ENCODE peak calls at places on chromosomes 1 and 21, in ten cellular contexts. Q, K, X, M, J, L, C, P, U and S are unnamed samples.

GRCh38 chr1:155075535-155075934 is 3.1 kb upstream of the EFNA3 start:
- DNase-seq in Q (no peak), K (no peak), X (no peak), M (no peak), J (no peak), L (no peak), C (no peak), P (no peak), U (no peak), S (no peak)

GRCh38 chr1:196734006-196734405 is 40.6 kb upstream of the CFHR3 start:
- DNase-seq in Q (no peak), K (no peak), X (no peak), M (no peak), J (no peak), L (no peak), C (no peak), P (no peak), U (no peak), S (no peak)

GRCh38 chr1:178472531-178472930 is 24.2 kb downstream of the CLEC20A start:
- DNase-seq in Q (no peak), K (no peak), X (no peak), M (no peak), J (no peak), L (no peak), C (no peak), P (no peak), U (no peak), S (no peak)

GRCh38 chr1:35718492-35719336 is at the start of gene C1orf216:
- DNase-seq in Q (peak), K (peak), X (peak), M (peak), J (peak), L (peak), C (peak), P (peak), U (peak), S (peak)

GRCh38 chr1:67843335-67843734 is 10.1 kb upstream of the GNG12 start:
- DNase-seq in Q (no peak), K (no peak), X (no peak), M (no peak), J (no peak), L (no peak), C (no peak), P (no peak), U (peak), S (no peak)

GRCh38 chr21:23887709-23888303 is 1719.5 kb downstream of the MRPL39 start:
- DNase-seq in Q (no peak), K (peak), X (no peak), M (no peak), J (peak), L (no peak), C (no peak), P (no peak), U (no peak), S (no peak)

GRCh38 chr1:65679773-65680172 is 112.9 kb upstream of the PDE4B start:
- DNase-seq in Q (no peak), K (no peak), X (no peak), M (no peak), J (no peak), L (no peak), C (no peak), P (no peak), U (no peak), S (no peak)

GRCh38 chr1:6183520-6183989 is 3.4 kb upstream of the CHD5 start:
- DNase-seq in Q (no peak), K (no peak), X (no peak), M (no peak), J (peak), L (no peak), C (no peak), P (no peak), U (peak), S (no peak)

GRCh38 chr1:79040424-79041089 is 34.0 kb upstream of the ADGRL4 start:
- DNase-seq in Q (no peak), K (no peak), X (no peak), M (no peak), J (peak), L (no peak), C (no peak), P (peak), U (no peak), S (no peak)

GRCh38 chr1:6059866-6060265 is 14.2 kb downstream of the KCNAB2 start:
- DNase-seq in Q (no peak), K (no peak), X (no peak), M (no peak), J (peak), L (no peak), C (no peak), P (peak), U (peak), S (no peak)

GRCh38 chr1:58727363-58727762 is 27.5 kb upstream of the MYSM1 start:
- DNase-seq in Q (no peak), K (no peak), X (no peak), M (peak), J (peak), L (no peak), C (no peak), P (peak), U (peak), S (no peak)

GRCh38 chr1:215888159-215888558 is 321.1 kb downstream of the KCTD3 start:
- DNase-seq in Q (no peak), K (no peak), X (no peak), M (no peak), J (peak), L (no peak), C (no peak), P (no peak), U (no peak), S (no peak)